ENCODE peak calls at places on chromosomes 4 and X, in eight cellular contexts. D is neuronal stem cell; E is activated CD4-positive, alpha-beta T cell treated with anti-CD3 and anti-CD28 coated beads for 1 hour; N is astrocyte; A is WTC11; S is hippocampal formation; I is lower leg skin; L is posterior vena cava. P is an unnamed sample.

GRCh38 chrX:143340190-143340589 is 177.1 kb downstream of the SPANXN3 start:
- DNase-seq in D (no peak), E (no peak), N (no peak), A (no peak), S (no peak), I (no peak), L (no peak), P (no peak)

GRCh38 chrX:30900227-30900626 is 11.2 kb upstream of the TAB3 start:
- DNase-seq in D (no peak), E (no peak), N (peak), A (no peak), S (no peak), I (no peak), L (no peak), P (no peak)

GRCh38 chr4:41471672-41472071 is 66.3 kb upstream of the LIMCH1 start:
- DNase-seq in D (no peak), E (no peak), N (no peak), A (no peak), S (no peak), I (no peak), L (no peak), P (no peak)

GRCh38 chr4:4872148-4872903 is 12.9 kb downstream of the MSX1 start:
- DNase-seq in D (peak), E (no peak), N (no peak), A (peak), S (no peak), I (peak), L (peak), P (no peak)

GRCh38 chrX:39519213-39519544 is 578.6 kb downstream of the BCOR start:
- DNase-seq in D (no peak), E (no peak), N (peak), A (no peak), S (no peak), I (no peak), L (no peak), P (no peak)

GRCh38 chr4:62709618-62710252 is 1509.6 kb downstream of the ADGRL3 start:
- DNase-seq in D (peak), E (no peak), N (peak), A (no peak), S (peak), I (no peak), L (no peak), P (no peak)

GRCh38 chr4:73345399-73345975 is 58.6 kb upstream of the ALB start:
- DNase-seq in D (no peak), E (no peak), N (no peak), A (no peak), S (no peak), I (no peak), L (no peak), P (no peak)

GRCh38 chr4:46124773-46125172 is 919 bp upstream of the GABRG1 start:
- DNase-seq in D (peak), E (no peak), N (no peak), A (peak), S (no peak), I (peak), L (peak), P (no peak)

GRCh38 chr4:81137446-81137845 is 77.6 kb downstream of the PRKG2 start:
- DNase-seq in D (no peak), E (no peak), N (peak), A (no peak), S (no peak), I (no peak), L (no peak), P (no peak)

GRCh38 chr4:84218002-84218401 is 281.1 kb downstream of the NKX6-1 start:
- DNase-seq in D (peak), E (no peak), N (peak), A (no peak), S (no peak), I (no peak), L (no peak), P (peak)

GRCh38 chrX:107204063-107204605 is 2.1 kb downstream of the NUP62CL start:
- DNase-seq in D (no peak), E (no peak), N (no peak), A (no peak), S (no peak), I (no peak), L (no peak), P (no peak)

GRCh38 chrX:40374486-40374885 is 206.3 kb upstream of the ATP6AP2 start:
- DNase-seq in D (no peak), E (no peak), N (no peak), A (no peak), S (no peak), I (no peak), L (no peak), P (no peak)

GRCh38 chr4:119731146-119731742 is 102.6 kb upstream of the PDE5A start:
- DNase-seq in D (no peak), E (no peak), N (no peak), A (no peak), S (no peak), I (no peak), L (no peak), P (no peak)

GRCh38 chr4:185115827-185116232 is 27.2 kb upstream of the SLC25A4 start:
- DNase-seq in D (no peak), E (no peak), N (peak), A (peak), S (no peak), I (no peak), L (no peak), P (no peak)

GRCh38 chrX:37347420-37347819 is 1.7 kb upstream of the PRRG1 start:
- DNase-seq in D (no peak), E (no peak), N (peak), A (no peak), S (no peak), I (no peak), L (no peak), P (no peak)

GRCh38 chr4:153676491-153676890 is 7.6 kb upstream of the TLR2 start:
- DNase-seq in D (no peak), E (no peak), N (peak), A (no peak), S (no peak), I (no peak), L (no peak), P (no peak)

GRCh38 chrX:70129811-70130210 is 3.4 kb upstream of the IGBP1 start:
- DNase-seq in D (no peak), E (no peak), N (no peak), A (no peak), S (no peak), I (no peak), L (no peak), P (no peak)

GRCh38 chr4:89598602-89599001 is 238.4 kb downstream of the SNCA start:
- DNase-seq in D (no peak), E (no peak), N (no peak), A (no peak), S (no peak), I (no peak), L (no peak), P (no peak)

GRCh38 chr4:82256718-82257117 is 117.1 kb downstream of the HNRNPD start:
- DNase-seq in D (no peak), E (no peak), N (no peak), A (no peak), S (no peak), I (no peak), L (no peak), P (no peak)

GRCh38 chrX:97234471-97235097 is 350.9 kb downstream of the RPA4 start:
- DNase-seq in D (no peak), E (no peak), N (no peak), A (no peak), S (no peak), I (no peak), L (no peak), P (no peak)

GRCh38 chrX:9566150-9566621 is 101.3 kb downstream of the TBL1X start:
- DNase-seq in D (no peak), E (no peak), N (peak), A (no peak), S (no peak), I (peak), L (peak), P (no peak)

GRCh38 chr4:134935320-134935719 is 733.7 kb upstream of the PABPC4L start:
- DNase-seq in D (peak), E (no peak), N (no peak), A (peak), S (no peak), I (no peak), L (no peak), P (peak)

GRCh38 chrX:118541482-118541881 is 45.9 kb downstream of the DOCK11 start:
- DNase-seq in D (no peak), E (no peak), N (no peak), A (no peak), S (no peak), I (no peak), L (no peak), P (no peak)

GRCh38 chr4:110945600-110945999 is 322.7 kb upstream of the PITX2 start:
- DNase-seq in D (no peak), E (no peak), N (no peak), A (no peak), S (no peak), I (no peak), L (no peak), P (no peak)

GRCh38 chr4:182143086-182143821 is 99.9 kb upstream of the TENM3 start:
- DNase-seq in D (peak), E (no peak), N (peak), A (peak), S (no peak), I (no peak), L (no peak), P (no peak)